ENCODE peak calls at places on chromosomes 7 and 10, in nine cellular contexts. D is COR-L47; U is activated CD8-positive, alpha-beta T cell treated with anti-CD3 and anti-CD28 coated beads for 36 hours; P is T-helper 2 cell; K is naive thymus-derived CD4-positive, alpha-beta T cell; W is WTC11; H is A172; C is activated gamma-delta T cell treated with anti-CD3 and anti-CD28 coated beads, Interleukin-2, amount 50 U/mL, for 16 hours; Y is cardiac fibroblast. J is an unnamed sample.

GRCh38 chr10:60942604-60943269 is 1.2 kb downstream of the RHOBTB1 start:
- DNase-seq in D (no peak), U (peak), P (peak), K (peak), W (no peak), H (peak), C (no peak), Y (peak), J (peak)

GRCh38 chr10:23885853-23886252 is 323.1 kb upstream of the KIAA1217 start:
- DNase-seq in D (no peak), U (no peak), P (no peak), K (no peak), W (no peak), H (no peak), C (no peak), Y (no peak), J (no peak)

GRCh38 chr7:117479480-117480224 is at the start of gene CFTR:
- DNase-seq in D (no peak), U (no peak), P (peak), K (no peak), W (peak), H (no peak), C (no peak), Y (no peak), J (peak)

GRCh38 chr10:649798-650690 is 39.4 kb downstream of the DIP2C start:
- DNase-seq in D (no peak), U (no peak), P (no peak), K (no peak), W (no peak), H (no peak), C (no peak), Y (no peak), J (peak)

GRCh38 chr7:145860809-145861208 is 255.8 kb upstream of the CNTNAP2 start:
- DNase-seq in D (no peak), U (no peak), P (no peak), K (no peak), W (no peak), H (no peak), C (no peak), Y (no peak), J (no peak)

GRCh38 chr7:106848851-106849442 is 16.1 kb upstream of the PIK3CG start:
- DNase-seq in D (no peak), U (no peak), P (no peak), K (no peak), W (no peak), H (peak), C (no peak), Y (peak), J (no peak)

GRCh38 chr7:101816499-101817030 is 861 bp upstream of the CUX1 start:
- DNase-seq in D (peak), U (peak), P (peak), K (peak), W (peak), H (no peak), C (no peak), Y (peak), J (peak)

GRCh38 chr10:36946598-36946997 is 178.8 kb upstream of the ANKRD30A start:
- DNase-seq in D (no peak), U (no peak), P (no peak), K (no peak), W (no peak), H (peak), C (no peak), Y (no peak), J (no peak)

GRCh38 chr10:81957976-81958375 is 83.0 kb downstream of the NRG3 start:
- DNase-seq in D (no peak), U (no peak), P (no peak), K (no peak), W (no peak), H (peak), C (no peak), Y (no peak), J (no peak)

GRCh38 chr7:76265299-76265698 is 37.2 kb upstream of the HSPB1 start:
- DNase-seq in D (no peak), U (peak), P (no peak), K (no peak), W (no peak), H (no peak), C (no peak), Y (no peak), J (no peak)

GRCh38 chr7:73647725-73648592 is 19.7 kb upstream of the VPS37D start:
- DNase-seq in D (no peak), U (peak), P (peak), K (peak), W (peak), H (no peak), C (no peak), Y (no peak), J (peak)

GRCh38 chr10:97076781-97077180 is 109.0 kb downstream of the SLIT1 start:
- DNase-seq in D (no peak), U (no peak), P (no peak), K (no peak), W (no peak), H (no peak), C (no peak), Y (no peak), J (no peak)

GRCh38 chr10:61627266-61627665 is 35.5 kb upstream of the CABCOCO1 start:
- DNase-seq in D (no peak), U (no peak), P (no peak), K (no peak), W (no peak), H (no peak), C (no peak), Y (no peak), J (no peak)

GRCh38 chr10:115129752-115130151 is 36.6 kb downstream of the ATRNL1 start:
- DNase-seq in D (no peak), U (no peak), P (peak), K (no peak), W (no peak), H (peak), C (no peak), Y (peak), J (peak)

GRCh38 chr10:126904807-126905686 is at the start of gene DOCK1:
- DNase-seq in D (no peak), U (peak), P (peak), K (no peak), W (peak), H (peak), C (no peak), Y (peak), J (peak)

GRCh38 chr10:93993782-93994668 is at the start of gene PLCE1:
- DNase-seq in D (peak), U (peak), P (peak), K (no peak), W (peak), H (no peak), C (no peak), Y (peak), J (peak)

GRCh38 chr10:130767116-130767730 is 544.3 kb downstream of the TCERG1L start:
- DNase-seq in D (no peak), U (no peak), P (no peak), K (no peak), W (no peak), H (no peak), C (no peak), Y (no peak), J (no peak)

GRCh38 chr10:34252111-34252510 is 563.0 kb downstream of the PARD3 start:
- DNase-seq in D (no peak), U (no peak), P (no peak), K (no peak), W (peak), H (peak), C (no peak), Y (peak), J (peak)